ENCODE peak calls at places on chromosomes 5 and 9, in four cellular contexts. W is K562, O is HepG2, F is H1. L is an unnamed sample.

GRCh38 chr9:18489861-18490260 is 15.9 kb downstream of the ADAMTSL1 start:
- DNase-seq in W (no peak), O (no peak), F (no peak), L (no peak)

GRCh38 chr5:52987711-52988329 is 1.3 kb upstream of the ITGA2 start:
- DNase-seq in W (no peak), O (peak), F (no peak), L (no peak)

GRCh38 chr5:132865668-132866341 is 464 bp downstream of the GDF9 start:
- DNase-seq in W (no peak), O (no peak), F (no peak), L (no peak)

GRCh38 chr5:6581090-6581489 is 51.8 kb downstream of the NSUN2 start:
- DNase-seq in W (no peak), O (no peak), F (no peak), L (no peak)

GRCh38 chr5:179530069-179530998 is 20.0 kb upstream of the RUFY1 start:
- DNase-seq in W (peak), O (no peak), F (no peak), L (no peak)

GRCh38 chr5:142141463-142141862 is 32.9 kb downstream of the NDFIP1 start:
- DNase-seq in W (no peak), O (no peak), F (no peak), L (no peak)

GRCh38 chr5:394671-395155 is 48.3 kb upstream of the EXOC3 start:
- DNase-seq in W (no peak), O (no peak), F (no peak), L (no peak)

GRCh38 chr9:110971234-110971633 is 67.0 kb downstream of the LPAR1 start:
- DNase-seq in W (no peak), O (no peak), F (no peak), L (no peak)

GRCh38 chr5:153456993-153457392 is 33.5 kb upstream of the GRIA1 start:
- DNase-seq in W (no peak), O (no peak), F (no peak), L (no peak)

GRCh38 chr5:88553926-88554325 is 285.3 kb upstream of the TMEM161B start:
- DNase-seq in W (no peak), O (no peak), F (no peak), L (no peak)

GRCh38 chr9:14585730-14586473 is 107.3 kb downstream of the ZDHHC21 start:
- DNase-seq in W (no peak), O (no peak), F (no peak), L (peak)

GRCh38 chr9:72276429-72276828 is 88.6 kb downstream of the ZFAND5 start:
- DNase-seq in W (no peak), O (no peak), F (no peak), L (no peak)

GRCh38 chr9:101323129-101323528 is 61.7 kb downstream of the BAAT start:
- DNase-seq in W (no peak), O (no peak), F (no peak), L (no peak)

GRCh38 chr5:68970617-68971016 is 123.2 kb upstream of the SLC30A5 start:
- DNase-seq in W (no peak), O (no peak), F (no peak), L (no peak)

GRCh38 chr5:142422426-142422825 is 97.6 kb upstream of the SPRY4 start:
- DNase-seq in W (no peak), O (no peak), F (no peak), L (no peak)

GRCh38 chr5:109692011-109692410 is 2.3 kb downstream of the MAN2A1 start:
- DNase-seq in W (no peak), O (no peak), F (no peak), L (no peak)

GRCh38 chr5:104084896-104085295 is 522.3 kb upstream of the NUDT12 start:
- DNase-seq in W (no peak), O (no peak), F (no peak), L (no peak)

GRCh38 chr9:69121155-69122085 is 52.7 kb upstream of the TJP2 start:
- DNase-seq in W (no peak), O (peak), F (no peak), L (no peak)

GRCh38 chr9:133305731-133306130 is 30.3 kb downstream of the SURF6 start:
- DNase-seq in W (no peak), O (no peak), F (no peak), L (no peak)

GRCh38 chr5:67283275-67283987 is 86.8 kb upstream of the CD180 start:
- DNase-seq in W (no peak), O (peak), F (no peak), L (no peak)

GRCh38 chr5:104987074-104987473 is 1424.5 kb upstream of the NUDT12 start:
- DNase-seq in W (no peak), O (no peak), F (no peak), L (no peak)

GRCh38 chr5:52920929-52921328 is 68.2 kb upstream of the ITGA2 start:
- DNase-seq in W (no peak), O (no peak), F (no peak), L (no peak)

GRCh38 chr5:40679998-40680681 is 425 bp downstream of the PTGER4 start:
- DNase-seq in W (no peak), O (no peak), F (no peak), L (no peak)

GRCh38 chr9:131823701-131824146 is 83.8 kb upstream of the RAPGEF1 start:
- DNase-seq in W (no peak), O (no peak), F (no peak), L (no peak)

GRCh38 chr9:125758986-125759811 is 12.0 kb downstream of the PBX3 start:
- DNase-seq in W (no peak), O (peak), F (no peak), L (no peak)

GRCh38 chr5:17089001-17089400 is 128.4 kb upstream of the BASP1 start:
- DNase-seq in W (no peak), O (no peak), F (no peak), L (no peak)

GRCh38 chr5:17090839-17091238 is 126.6 kb upstream of the BASP1 start:
- DNase-seq in W (no peak), O (no peak), F (no peak), L (no peak)

GRCh38 chr5:17089690-17090089 is 127.7 kb upstream of the BASP1 start:
- DNase-seq in W (no peak), O (no peak), F (no peak), L (no peak)

GRCh38 chr5:17088051-17088450 is 129.4 kb upstream of the BASP1 start:
- DNase-seq in W (no peak), O (no peak), F (no peak), L (no peak)

DNA sequence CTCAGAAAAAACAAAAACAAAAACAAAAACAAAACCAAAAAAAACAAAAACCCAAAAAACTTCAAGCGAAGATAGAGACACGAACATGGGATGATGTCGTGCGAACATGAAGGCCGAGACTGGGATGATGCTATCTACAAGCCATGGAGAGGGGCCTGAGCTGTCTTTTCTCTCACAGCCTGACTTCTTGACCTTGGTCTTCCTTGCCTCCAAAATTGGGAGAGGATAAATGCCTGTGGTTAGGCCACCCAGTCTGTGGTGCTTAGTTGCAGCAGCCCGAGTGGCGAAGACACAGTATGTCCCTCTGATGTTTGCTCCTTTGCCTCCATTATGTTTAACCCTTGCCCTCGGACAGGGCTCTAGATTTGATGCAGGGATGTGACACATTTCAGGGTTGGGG is 130.4 kb upstream of the BASP1 start:
- DNase-seq in W (no peak), O (no peak), F (no peak), L (no peak)
- TF ChIP-seq BRCA1 in W (no peak), O (no peak), F (no peak), L (no peak)

GRCh38 chr9:108606408-108606807 is 249.4 kb downstream of the ACTL7B start:
- DNase-seq in W (no peak), O (no peak), F (no peak), L (no peak)
- TF ChIP-seq USF2 in W (no peak), O (no peak), F (no peak), L (no peak)

GRCh38 chr9:130715270-130716077 is 21.9 kb downstream of the EXOSC2 start:
- DNase-seq in W (no peak), O (no peak), F (no peak), L (no peak)
- TF ChIP-seq BRCA1 in W (no peak), O (no peak), F (no peak), L (no peak)

DNA sequence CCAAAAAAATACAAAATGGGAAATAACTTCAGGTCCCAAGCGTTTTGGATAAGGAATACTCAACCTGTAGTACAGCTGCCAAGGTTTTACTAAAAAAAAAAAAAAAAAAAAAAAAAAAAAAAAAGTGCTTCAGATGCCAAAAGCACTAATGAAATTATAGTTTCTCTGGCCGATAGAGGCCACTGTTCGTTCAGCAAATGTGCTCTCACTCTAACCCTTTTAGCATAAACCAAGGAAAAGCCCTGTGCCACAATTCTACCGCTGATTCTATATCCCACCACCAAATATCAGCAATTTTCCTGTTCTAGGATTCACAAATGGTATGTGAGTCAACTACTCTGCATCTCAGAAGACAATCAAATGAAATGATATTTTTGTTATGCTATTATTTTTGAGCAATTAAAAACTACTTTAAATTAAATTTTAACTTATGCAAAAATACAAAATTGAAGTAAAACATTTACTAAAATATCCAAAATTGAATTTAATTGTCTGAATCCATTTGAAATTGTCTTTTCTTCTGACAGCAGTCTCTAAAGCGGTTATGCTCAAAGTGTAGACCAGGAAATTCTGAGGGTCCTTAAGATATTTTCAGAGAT is 79.8 kb downstream of the RICTOR start:
- DNase-seq in W (peak), O (peak), F (no peak), L (no peak)
- TF ChIP-seq USF2 in W (no peak), O (no peak), F (no peak), L (no peak)

DNA sequence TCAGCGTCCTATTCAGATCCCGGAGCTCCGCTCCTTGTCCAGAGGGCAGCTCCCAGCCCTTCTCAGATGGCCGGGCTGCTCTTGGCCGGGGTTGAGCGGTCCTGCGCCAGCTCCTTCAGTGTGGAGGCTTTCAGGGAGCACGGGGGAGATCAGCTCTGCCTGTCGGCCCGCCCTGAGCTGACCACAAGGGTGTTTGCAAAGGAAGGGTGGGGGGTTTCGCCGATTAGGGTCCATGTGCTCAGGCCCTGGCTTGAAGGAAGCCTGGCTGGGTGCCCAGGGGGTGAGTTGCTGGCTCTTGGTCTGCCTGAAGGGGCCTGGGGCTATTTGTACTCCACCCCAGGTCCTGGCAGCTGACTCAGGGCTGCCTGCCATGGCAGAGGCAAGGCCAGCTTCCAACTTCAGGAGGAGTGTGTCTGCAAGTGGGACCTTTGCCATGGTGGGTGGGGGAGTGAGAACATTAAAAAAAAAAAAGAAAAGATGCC is 250.1 kb upstream of the KLF4 start:
- DNase-seq in W (no peak), O (no peak), F (no peak), L (no peak)
- TF ChIP-seq BRCA1 in W (no peak), O (no peak), F (no peak), L (no peak)

DNA sequence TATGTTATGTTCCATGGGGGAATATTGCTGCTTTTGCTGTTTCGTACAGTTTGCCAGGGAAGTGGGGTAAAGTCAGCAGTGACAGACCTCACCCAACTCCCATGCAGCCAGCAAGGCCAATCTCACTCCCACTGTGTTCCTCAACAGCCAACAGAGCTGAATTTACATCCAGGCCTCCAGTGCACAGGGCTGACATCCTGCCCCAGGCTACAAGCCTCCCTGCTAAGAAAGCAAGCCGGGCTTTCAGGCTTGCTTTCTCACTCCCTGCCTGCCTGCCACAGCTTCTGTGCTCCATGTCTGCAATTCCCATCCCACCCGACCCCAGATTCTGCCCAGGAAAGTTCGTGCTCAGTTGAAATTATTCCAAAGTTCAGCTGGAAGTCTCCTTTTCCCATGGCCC is 25.5 kb upstream of the SNCAIP start:
- DNase-seq in W (no peak), O (no peak), F (no peak), L (no peak)
- TF ChIP-seq USF2 in W (no peak), O (no peak), F (no peak), L (no peak)

GRCh38 chr9:135122316-135122715 is 34.8 kb downstream of the OLFM1 start:
- DNase-seq in W (no peak), O (no peak), F (no peak), L (no peak)

GRCh38 chr9:135116371-135116770 is 28.9 kb downstream of the OLFM1 start:
- DNase-seq in W (no peak), O (no peak), F (no peak), L (no peak)

GRCh38 chr9:135120249-135120648 is 32.8 kb downstream of the OLFM1 start:
- DNase-seq in W (no peak), O (no peak), F (no peak), L (no peak)

GRCh38 chr9:135119496-135120064 is 32.1 kb downstream of the OLFM1 start:
- DNase-seq in W (no peak), O (no peak), F (no peak), L (no peak)

GRCh38 chr9:135116892-135117680 is 29.6 kb downstream of the OLFM1 start:
- DNase-seq in W (no peak), O (no peak), F (no peak), L (no peak)
- TF ChIP-seq BRCA1 in W (no peak), O (no peak), F (no peak), L (no peak)